ENCODE peak calls at places on chromosomes 6 and 20, in ten cellular contexts. T is mesendoderm; I is stimulated activated CD8-positive, alpha-beta memory T cell treated with anti-CD3 and anti-CD28 coated beads, Interleukin-2, amount 100 ng/mL, for 1 hour; M is substantia nigra; U is dorsolateral prefrontal cortex; P is iPS DF 19.7; G is A549; Z is EL; N is NCI-H460; X is stimulated activated CD4-positive, alpha-beta T cell treated with anti-CD3 and anti-CD28 coated beads, Interleukin-1b, Interleukin-23, amount 100 ng/mL, for 1 hour. Q is an unnamed sample.

GRCh38 chr6:95517004-95517403 is 60.3 kb upstream of the MANEA start:
- DNase-seq in T (peak; percentile 75), I (no peak), M (no peak), U (no peak), P (no peak), G (no peak), Z (no peak), N (no peak), X (no peak), Q (no peak)

GRCh38 chr20:602357-602970 is 7.6 kb downstream of the TCF15 start:
- DNase-seq in T (no peak), I (no peak), M (no peak), U (no peak), P (no peak), G (no peak), Z (no peak), N (no peak), X (no peak), Q (no peak)

GRCh38 chr20:46159101-46159897 is 41.2 kb downstream of the CD40 start:
- DNase-seq in T (no peak), I (no peak), M (no peak), U (no peak), P (no peak), G (no peak), Z (no peak), N (no peak), X (no peak), Q (no peak)

GRCh38 chr6:147585256-147585655 is 76.8 kb downstream of the SAMD5 start:
- DNase-seq in T (peak; percentile 2), I (no peak), M (no peak), U (no peak), P (no peak), G (no peak), Z (no peak), N (no peak), X (no peak), Q (no peak)

GRCh38 chr20:3074812-3075211 is 3.4 kb downstream of the OXT start:
- DNase-seq in T (no peak), I (no peak), M (no peak), U (no peak), P (no peak), G (no peak), Z (no peak), N (no peak), X (no peak), Q (no peak)

GRCh38 chr20:49914310-49915117 is 815 bp downstream of the SPATA2 start:
- DNase-seq in T (peak; percentile 88), I (no peak), M (no peak), U (no peak), P (no peak), G (no peak), Z (peak; percentile 40), N (no peak), X (no peak), Q (peak; percentile 65)

GRCh38 chr6:154229796-154230195 is 126.8 kb downstream of the IPCEF1 start:
- DNase-seq in T (no peak), I (no peak), M (no peak), U (no peak), P (no peak), G (no peak), Z (no peak), N (no peak), X (no peak), Q (no peak)

GRCh38 chr6:6734463-6735455 is 146.2 kb downstream of the LY86 start:
- DNase-seq in T (no peak), I (no peak), M (no peak), U (no peak), P (no peak), G (no peak), Z (no peak), N (no peak), X (no peak), Q (no peak)

GRCh38 chr6:14384175-14384949 is 266.8 kb downstream of the CD83 start:
- DNase-seq in T (no peak), I (no peak), M (no peak), U (no peak), P (no peak), G (no peak), Z (no peak), N (no peak), X (no peak), Q (peak; percentile 7)

GRCh38 chr6:74690365-74690764 is 515.5 kb downstream of the COL12A1 start:
- DNase-seq in T (no peak), I (no peak), M (no peak), U (no peak), P (no peak), G (no peak), Z (no peak), N (no peak), X (no peak), Q (no peak)

GRCh38 chr6:111573118-111573883 is 32.4 kb downstream of the TRAF3IP2 start:
- DNase-seq in T (no peak), I (no peak), M (peak; percentile 29), U (no peak), P (no peak), G (no peak), Z (peak; percentile 76), N (no peak), X (no peak), Q (peak; percentile 47)

GRCh38 chr20:57987659-57988058 is 240.8 kb downstream of the ANKRD60 start:
- DNase-seq in T (no peak), I (no peak), M (no peak), U (no peak), P (no peak), G (no peak), Z (no peak), N (no peak), X (no peak), Q (no peak)

GRCh38 chr6:8143945-8144344 is 41.6 kb upstream of the EEF1E1 start:
- DNase-seq in T (no peak), I (no peak), M (no peak), U (no peak), P (no peak), G (no peak), Z (no peak), N (no peak), X (no peak), Q (no peak)